ENCODE peak calls at places on chromosomes 13 and 19, in seven cellular contexts. V, S, T, X, L, J and R are unnamed samples. For H3K36me3, the result is how much of the 10 kb centered on the place peaks cover.

GRCh38 chr19:16435999-16436650 is 35.6 kb downstream of the EPS15L1 start:
- DNase-seq in T (no peak), X (no peak), S (no peak), L (no peak), V (no peak), J (no peak), R (no peak)

GRCh38 chr13:103694033-103694432 is 627.8 kb upstream of the SLC10A2 start:
- DNase-seq in T (no peak), S (no peak), L (peak), J (no peak), V (no peak), X (peak), R (no peak)

GRCh38 chr13:50322006-50322405 is 306.8 kb downstream of the KCNRG start:
- DNase-seq in L (no peak), S (no peak), J (no peak), T (no peak), X (no peak), V (no peak), R (no peak)

GRCh38 chr13:44305845-44306244 is 67.8 kb upstream of the SERP2 start:
- DNase-seq in J (no peak), V (peak), L (peak), X (no peak), S (peak), T (no peak), R (no peak)

GRCh38 chr19:10517760-10518443 is 655 bp upstream of the S1PR5 start:
- DNase-seq in J (no peak), X (no peak), V (no peak), T (no peak), L (peak), S (no peak), R (no peak)

GRCh38 chr13:83125791-83126190 is 756.5 kb downstream of the SLITRK1 start:
- DNase-seq in T (no peak), J (no peak), V (no peak), S (no peak), L (no peak), X (no peak), R (no peak)

GRCh38 chr19:38478273-38478971 is 44.9 kb downstream of the RYR1 start:
- DNase-seq in J (no peak), S (no peak), V (no peak), X (no peak), T (no peak), L (peak), R (no peak)

GRCh38 chr19:15758379-15758778 is 20.6 kb downstream of the OR10H3 start:
- DNase-seq in J (no peak), S (no peak), V (no peak), X (no peak), L (no peak), T (no peak), R (no peak)

GRCh38 chr13:71625694-71626093 is 241.3 kb downstream of the DACH1 start:
- DNase-seq in L (no peak), J (no peak), V (no peak), T (no peak), S (no peak), X (no peak), R (no peak)

GRCh38 chr19:3095375-3096191 is 1.4 kb downstream of the GNA11 start:
- DNase-seq in T (peak), S (no peak), X (peak), V (no peak), J (peak), L (peak), R (no peak)

GRCh38 chr13:23450340-23451046 is 17.0 kb upstream of the SACS start:
- DNase-seq in S (no peak), V (no peak), J (no peak), T (no peak), X (no peak), L (no peak), R (no peak)

GRCh38 chr13:35876601-35877000 is 254.6 kb downstream of the DCLK1 start:
- DNase-seq in V (no peak), X (no peak), J (no peak), L (no peak), T (no peak), S (no peak), R (no peak)

GRCh38 chr19:53864308-53864836 is 3.3 kb upstream of the MYADM start:
- DNase-seq in X (no peak), S (peak), V (no peak), T (no peak), J (peak), L (no peak), R (no peak)

GRCh38 chr19:28764066-28764465 is 448.9 kb downstream of the UQCRFS1 start:
- DNase-seq in L (no peak), T (no peak), S (no peak), V (no peak), J (no peak), X (no peak), R (no peak)

GRCh38 chr19:6769006-6769637 is 1.9 kb upstream of the SH2D3A start:
- DNase-seq in J (no peak), T (no peak), L (peak), S (no peak), X (no peak), V (no peak), R (no peak)

GRCh38 chr13:45615501-45616101 is at the start of gene ERICH6B:
- DNase-seq in X (peak), V (no peak), J (no peak), S (no peak), L (peak), T (no peak), R (no peak)

GRCh38 chr13:63025741-63026140 is 1610.1 kb upstream of the PCDH20 start:
- DNase-seq in L (no peak), T (no peak), J (no peak), V (no peak), S (no peak), X (no peak), R (no peak)

GRCh38 chr13:22427783-22428182 is 753.0 kb upstream of the SGCG start:
- DNase-seq in J (no peak), L (no peak), T (no peak), X (no peak), S (no peak), V (no peak), R (no peak)

GRCh38 chr13:110568649-110569048 is 7.1 kb upstream of the RAB20 start:
- DNase-seq in T (no peak), X (no peak), J (no peak), S (no peak), L (no peak), V (no peak), R (no peak)

GRCh38 chr13:44396963-44397580 is 23.4 kb downstream of the SERP2 start:
- DNase-seq in X (no peak), S (no peak), T (no peak), L (no peak), J (no peak), V (no peak), R (no peak)

GRCh38 chr13:25067054-25067453 is 28.9 kb upstream of the PABPC3 start:
- DNase-seq in J (no peak), T (no peak), S (no peak), L (peak), X (no peak), V (no peak), R (no peak)

GRCh38 chr19:35268546-35269424 is at the start of gene USF2:
- DNase-seq in T (peak), V (no peak), J (peak), S (peak), X (no peak), L (peak), R (no peak)

GRCh38 chr19:13644648-13645047 is 119.7 kb upstream of the MRI1 start:
- DNase-seq in S (no peak), J (no peak), V (no peak), T (no peak), L (no peak), X (no peak), R (no peak)

GRCh38 chr13:65461590-65461989 is 1768.5 kb downstream of the PCDH9 start:
- DNase-seq in S (no peak), V (no peak), L (peak), X (no peak), J (no peak), T (no peak), R (no peak)

GRCh38 chr19:29687244-29687896 is 22.1 kb downstream of the PLEKHF1 start:
- DNase-seq in X (no peak), T (peak), L (no peak), J (no peak), V (peak), S (no peak), R (no peak)

GRCh38 chr13:91904597-91904996 is 506.2 kb downstream of the GPC5 start:
- DNase-seq in J (no peak), X (no peak), S (no peak), L (no peak), T (no peak), V (no peak), R (no peak)

GRCh38 chr19:1424182-1424955 is 13.8 kb upstream of the RPS15 start:
- DNase-seq in S (no peak), V (no peak), T (no peak), X (no peak), J (no peak), L (no peak), R (no peak)

GRCh38 chr13:27250833-27251165 is 559 bp upstream of the RPL21 start:
- DNase-seq in J (no peak), S (no peak), X (no peak), L (no peak), V (no peak), T (no peak), R (no peak)

DNA sequence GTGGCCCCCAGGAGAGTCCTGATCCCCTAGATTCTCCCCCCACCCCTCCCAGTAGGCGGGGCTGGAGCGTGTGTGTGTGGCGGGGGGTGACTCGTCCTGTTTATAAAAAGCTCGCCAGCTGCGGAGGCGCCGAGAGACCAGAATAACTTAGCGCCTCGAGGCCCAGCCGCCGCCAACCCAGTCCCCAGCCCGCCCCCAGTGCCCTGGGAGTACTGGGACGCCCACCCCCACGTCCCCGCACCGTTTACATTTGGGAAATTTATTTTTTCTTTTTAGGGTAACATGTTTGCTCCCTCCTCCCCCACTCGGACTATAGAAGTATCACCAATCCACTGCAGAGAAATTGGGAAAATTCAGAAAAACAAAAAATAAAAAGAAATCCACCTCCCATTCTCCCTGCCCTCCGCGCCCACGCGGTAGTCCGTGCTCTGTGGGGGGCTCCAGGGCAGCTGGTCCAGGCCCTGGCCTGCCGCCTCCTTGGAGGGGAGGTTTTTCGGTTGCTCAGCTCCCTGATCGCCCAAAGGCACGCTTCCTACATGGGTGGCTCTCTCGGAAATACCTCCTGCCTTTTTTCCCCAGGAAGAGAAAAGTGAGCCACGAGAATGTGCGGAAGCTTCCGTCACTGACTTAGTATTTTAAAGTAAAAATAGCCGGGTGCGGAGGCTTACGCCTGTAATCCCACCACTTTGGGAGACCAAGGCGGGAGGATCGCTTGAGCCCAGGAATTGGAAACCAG is 1.5 kb upstream of the RAB3A start:
- DNase-seq in T (peak), J (peak), X (no peak), V (no peak), L (peak), S (peak), R (peak)
- H3K4me3 ChIP-seq in T (peak), J (peak), X (peak), V (peak), L (peak), S (peak), R (peak)

GRCh38 chr19:19010551-19010950 is 22.8 kb downstream of the SUGP2 start:
- DNase-seq in T (no peak), L (no peak), J (no peak), S (no peak), V (no peak), X (no peak), R (no peak)
- H3K36me3 ChIP-seq in T (half or more), L (half or more), J (under half), S (half or more), V (under half), X (under half), R (under half)

GRCh38 chr13:104900186-104900817 is 1635.2 kb downstream of the EFNB2 start:
- DNase-seq in T (no peak), S (no peak), X (no peak), V (no peak), L (no peak), J (no peak), R (no peak)
- TF ChIP-seq POLR2AphosphoS5 in T (no peak), S (no peak), X (no peak), V (no peak), L (no peak), J (no peak), R (no peak)

GRCh38 chr13:43127103-43127817 is 103.9 kb downstream of the DNAJC15 start:
- DNase-seq in S (no peak), T (no peak), X (no peak), J (no peak), L (peak), V (no peak), R (no peak)
- H3K4me3 ChIP-seq in S (no peak), T (no peak), X (no peak), J (no peak), L (no peak), V (no peak), R (no peak)

GRCh38 chr19:50402544-50403301 is 16.0 kb upstream of the SPIB start:
- DNase-seq in L (no peak), X (no peak), S (no peak), V (no peak), J (no peak), T (peak), R (no peak)
- H3K36me3 ChIP-seq in L (under half), X (under half), S (under half), V (under half), J (under half), T (half or more), R (under half)

GRCh38 chr13:111974065-111974640 is 92.8 kb upstream of the SOX1 start:
- DNase-seq in J (no peak), L (no peak), V (no peak), X (no peak), S (no peak), T (no peak), R (no peak)
- TF ChIP-seq POLR2AphosphoS5 in J (no peak), L (no peak), V (no peak), X (no peak), S (no peak), T (no peak), R (no peak)

GRCh38 chr19:46350029-46350757 is 3.3 kb downstream of the PPP5C start:
- DNase-seq in V (no peak), J (peak), X (no peak), S (no peak), L (no peak), T (no peak), R (no peak)

GRCh38 chr19:46346821-46347571 is at the start of gene PPP5C:
- DNase-seq in T (peak), J (peak), X (peak), V (no peak), S (peak), L (peak), R (peak)

GRCh38 chr19:46349311-46349993 is 2.6 kb downstream of the PPP5C start:
- DNase-seq in X (no peak), S (no peak), L (no peak), J (no peak), V (no peak), T (no peak), R (no peak)

GRCh38 chr19:46347572-46347883 is 641 bp downstream of the PPP5C start:
- DNase-seq in X (no peak), V (no peak), S (no peak), L (no peak), T (no peak), J (no peak), R (no peak)

DNA sequence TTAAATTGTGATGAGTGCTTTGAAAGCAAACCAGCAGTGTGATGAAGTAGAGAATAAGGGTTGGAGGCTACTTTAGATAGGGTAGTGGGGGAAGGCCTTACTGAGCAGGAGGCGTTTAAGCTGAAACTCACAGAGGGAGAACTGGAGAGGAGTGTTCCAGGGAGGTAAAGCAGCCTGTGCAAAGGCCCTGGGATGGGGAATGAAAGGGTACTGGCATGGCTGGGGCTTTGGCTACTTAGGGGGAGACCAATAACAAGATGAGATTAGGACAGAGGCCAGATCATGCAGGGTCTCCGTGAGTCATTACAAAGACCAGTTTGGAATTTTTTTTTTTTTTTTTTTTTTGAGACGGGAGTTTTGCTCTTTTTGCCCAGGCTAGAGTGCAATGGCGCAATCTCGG is 1.1 kb downstream of the PPP5C start:
- DNase-seq in T (no peak), S (no peak), J (no peak), L (no peak), X (no peak), V (no peak), R (no peak)
- H3K4me3 ChIP-seq in T (peak), S (peak), J (peak), L (peak), X (peak), V (peak), R (no peak)